ENCODE peak calls at places on chromosomes 7 and 10, in seven cellular contexts. P, D, S, O, H, A and J are unnamed samples. For H3K4me1, the result is how much of the 10 kb centered on the place peaks cover.

GRCh38 chr7:30525409-30525808 is 20.8 kb upstream of the GGCT start:
- DNase-seq in P (no peak), D (no peak), S (no peak), O (no peak), H (no peak), A (no peak), J (no peak)

GRCh38 chr10:44992732-44993225 is 7.9 kb upstream of the ZNF22 start:
- DNase-seq in P (no peak), D (no peak), S (no peak), O (no peak), H (no peak), A (no peak), J (no peak)

GRCh38 chr7:131506597-131506996 is 49.8 kb downstream of the PODXL start:
- DNase-seq in P (peak), D (no peak), S (no peak), O (peak), H (no peak), A (no peak), J (no peak)

GRCh38 chr10:108612485-108612884 is 1310.8 kb downstream of the XPNPEP1 start:
- DNase-seq in P (no peak), D (no peak), S (no peak), O (no peak), H (no peak), A (no peak), J (no peak)

GRCh38 chr10:78212134-78212785 is 178.6 kb downstream of the RPS24 start:
- DNase-seq in P (no peak), D (no peak), S (no peak), O (no peak), H (no peak), A (no peak), J (no peak)

GRCh38 chr7:118264836-118265235 is 40.3 kb downstream of the ANKRD7 start:
- DNase-seq in P (no peak), D (no peak), S (no peak), O (no peak), H (no peak), A (no peak), J (no peak)

GRCh38 chr10:88926484-88927249 is 25.9 kb downstream of the ACTA2 start:
- DNase-seq in P (no peak), D (no peak), S (no peak), O (no peak), H (no peak), A (no peak), J (no peak)

GRCh38 chr7:26398436-26399308 is 107.0 kb downstream of the SNX10 start:
- DNase-seq in P (peak), D (peak), S (no peak), O (no peak), H (peak), A (peak), J (peak)

GRCh38 chr7:30171753-30172447 is 37.1 kb downstream of the MTURN start:
- DNase-seq in P (no peak), D (no peak), S (peak), O (no peak), H (no peak), A (no peak), J (no peak)

GRCh38 chr10:132848951-132849545 is 63.1 kb upstream of the NKX6-2 start:
- DNase-seq in P (no peak), D (no peak), S (no peak), O (no peak), H (no peak), A (no peak), J (peak)

GRCh38 chr7:69123003-69123402 is 475.3 kb upstream of the AUTS2 start:
- DNase-seq in P (no peak), D (no peak), S (no peak), O (no peak), H (no peak), A (no peak), J (no peak)

GRCh38 chr10:17504547-17505245 is 50.3 kb upstream of the ST8SIA6 start:
- DNase-seq in P (no peak), D (no peak), S (no peak), O (no peak), H (no peak), A (no peak), J (no peak)

GRCh38 chr7:479948-480499 is 39.6 kb downstream of the PDGFA start:
- DNase-seq in P (peak), D (no peak), S (no peak), O (no peak), H (peak), A (no peak), J (peak)

GRCh38 chr7:106239406-106239805 is 45.4 kb downstream of the NAMPT start:
- DNase-seq in P (no peak), D (no peak), S (no peak), O (no peak), H (no peak), A (no peak), J (no peak)

GRCh38 chr7:50267525-50268041 is 36.9 kb upstream of the IKZF1 start:
- DNase-seq in P (no peak), D (no peak), S (no peak), O (no peak), H (no peak), A (no peak), J (no peak)

GRCh38 chr7:78587443-78588044 is 789.0 kb downstream of the PHTF2 start:
- DNase-seq in P (no peak), D (peak), S (no peak), O (no peak), H (no peak), A (no peak), J (no peak)

GRCh38 chr10:71211759-71212248 is 566 bp upstream of the UNC5B start:
- DNase-seq in P (no peak), D (no peak), S (no peak), O (no peak), H (no peak), A (no peak), J (no peak)

GRCh38 chr10:112958275-112958995 is 8.4 kb downstream of the TCF7L2 start:
- DNase-seq in P (no peak), D (no peak), S (no peak), O (no peak), H (no peak), A (no peak), J (no peak)

GRCh38 chr7:105806592-105807266 is 69.7 kb downstream of the ATXN7L1 start:
- DNase-seq in P (no peak), D (no peak), S (no peak), O (no peak), H (no peak), A (peak), J (no peak)

GRCh38 chr10:98261436-98262277 is 6.3 kb downstream of the LOXL4 start:
- DNase-seq in P (no peak), D (no peak), S (no peak), O (peak), H (no peak), A (no peak), J (no peak)

GRCh38 chr7:75842836-75843446 is 29.3 kb upstream of the CCL24 start:
- DNase-seq in P (no peak), D (no peak), S (peak), O (no peak), H (no peak), A (peak), J (peak)

GRCh38 chr10:71314028-71314693 is 4.9 kb upstream of the SLC29A3 start:
- DNase-seq in P (peak), D (peak), S (no peak), O (peak), H (no peak), A (peak), J (peak)

GRCh38 chr10:28326516-28327493 is 23.9 kb upstream of the MPP7 start:
- DNase-seq in P (no peak), D (no peak), S (no peak), O (no peak), H (no peak), A (peak), J (peak)

GRCh38 chr7:128207609-128208008 is 33.5 kb upstream of the LEP start:
- DNase-seq in P (no peak), D (no peak), S (no peak), O (no peak), H (no peak), A (no peak), J (no peak)

GRCh38 chr10:114304017-114304565 is 65.0 kb downstream of the VWA2 start:
- DNase-seq in P (peak), D (peak), S (no peak), O (peak), H (no peak), A (peak), J (peak)

GRCh38 chr10:86200269-86200668 is 166.3 kb downstream of the GRID1 start:
- DNase-seq in P (no peak), D (no peak), S (no peak), O (no peak), H (no peak), A (no peak), J (no peak)

GRCh38 chr10:1174022-1174421 is 117.8 kb downstream of the WDR37 start:
- DNase-seq in P (peak), D (no peak), S (no peak), O (no peak), H (peak), A (no peak), J (no peak)

GRCh38 chr7:28623863-28624262 is 211.5 kb downstream of the CREB5 start:
- DNase-seq in P (no peak), D (no peak), S (no peak), O (no peak), H (no peak), A (no peak), J (no peak)

GRCh38 chr7:127713006-127713405 is 61.0 kb downstream of the SND1 start:
- DNase-seq in P (no peak), D (no peak), S (no peak), O (no peak), H (no peak), A (no peak), J (no peak)

GRCh38 chr7:51973942-51974341 is 657.3 kb upstream of the COBL start:
- DNase-seq in P (no peak), D (peak), S (no peak), O (no peak), H (no peak), A (no peak), J (no peak)

GRCh38 chr10:112356686-112357085 is 17.2 kb upstream of the ACSL5 start:
- DNase-seq in P (no peak), D (no peak), S (no peak), O (peak), H (no peak), A (no peak), J (no peak)

GRCh38 chr10:73263948-73264347 is 11.5 kb upstream of the MRPS16 start:
- DNase-seq in P (no peak), D (no peak), S (no peak), O (no peak), H (no peak), A (peak), J (no peak)

GRCh38 chr10:14384096-14384730 is 53.5 kb upstream of the FRMD4A start:
- DNase-seq in P (no peak), D (no peak), S (no peak), O (no peak), H (no peak), A (no peak), J (no peak)

GRCh38 chr10:14386202-14386593 is 55.5 kb upstream of the FRMD4A start:
- DNase-seq in P (no peak), D (no peak), S (peak), O (no peak), H (no peak), A (no peak), J (no peak)

GRCh38 chr10:14383266-14383665 is 52.5 kb upstream of the FRMD4A start:
- DNase-seq in P (no peak), D (no peak), S (no peak), O (no peak), H (no peak), A (no peak), J (no peak)

GRCh38 chr10:14384915-14385314 is 54.2 kb upstream of the FRMD4A start:
- DNase-seq in P (no peak), D (no peak), S (no peak), O (no peak), H (no peak), A (no peak), J (no peak)

GRCh38 chr10:14385591-14386201 is 55.0 kb upstream of the FRMD4A start:
- DNase-seq in P (no peak), D (no peak), S (no peak), O (no peak), H (no peak), A (no peak), J (no peak)
- TF ChIP-seq CTCF in P (no peak), D (no peak), S (peak), O (no peak), H (no peak), A (no peak), J (no peak)

GRCh38 chr10:131750171-131750895 is 150.5 kb upstream of the PPP2R2D start:
- DNase-seq in P (peak), D (no peak), S (no peak), O (no peak), H (peak), A (no peak), J (no peak)

GRCh38 chr10:131747791-131748190 is 153.0 kb upstream of the PPP2R2D start:
- DNase-seq in P (no peak), D (no peak), S (no peak), O (no peak), H (no peak), A (no peak), J (no peak)

GRCh38 chr10:131749767-131750142 is 151.1 kb upstream of the PPP2R2D start:
- DNase-seq in P (no peak), D (no peak), S (no peak), O (no peak), H (peak), A (no peak), J (no peak)

GRCh38 chr10:131748191-131748590 is 152.6 kb upstream of the PPP2R2D start:
- DNase-seq in P (no peak), D (no peak), S (no peak), O (no peak), H (peak), A (no peak), J (no peak)

GRCh38 chr10:131748831-131749766 is 151.7 kb upstream of the PPP2R2D start:
- DNase-seq in P (peak), D (peak), S (no peak), O (no peak), H (peak), A (no peak), J (no peak)
- H3K4me1 ChIP-seq in P (under half), D (under half), S (under half), O (under half), H (under half), A (under half), J (under half)

GRCh38 chr10:5678397-5678983 is 6.1 kb upstream of the TASOR2 start:
- DNase-seq in P (no peak), D (no peak), S (no peak), O (no peak), H (no peak), A (no peak), J (no peak)

GRCh38 chr10:5679036-5679435 is 5.6 kb upstream of the TASOR2 start:
- DNase-seq in P (no peak), D (no peak), S (no peak), O (no peak), H (no peak), A (no peak), J (no peak)

GRCh38 chr10:5683065-5683464 is 1.6 kb upstream of the TASOR2 start:
- DNase-seq in P (no peak), D (no peak), S (no peak), O (no peak), H (no peak), A (no peak), J (no peak)

GRCh38 chr10:5681930-5682329 is 2.7 kb upstream of the TASOR2 start:
- DNase-seq in P (no peak), D (no peak), S (no peak), O (no peak), H (no peak), A (no peak), J (no peak)

GRCh38 chr10:5679606-5680005 is 5.0 kb upstream of the TASOR2 start:
- DNase-seq in P (no peak), D (no peak), S (no peak), O (no peak), H (no peak), A (no peak), J (no peak)
- TF ChIP-seq CTCF in P (no peak), D (no peak), S (peak), O (no peak), H (no peak), A (no peak), J (no peak)

DNA sequence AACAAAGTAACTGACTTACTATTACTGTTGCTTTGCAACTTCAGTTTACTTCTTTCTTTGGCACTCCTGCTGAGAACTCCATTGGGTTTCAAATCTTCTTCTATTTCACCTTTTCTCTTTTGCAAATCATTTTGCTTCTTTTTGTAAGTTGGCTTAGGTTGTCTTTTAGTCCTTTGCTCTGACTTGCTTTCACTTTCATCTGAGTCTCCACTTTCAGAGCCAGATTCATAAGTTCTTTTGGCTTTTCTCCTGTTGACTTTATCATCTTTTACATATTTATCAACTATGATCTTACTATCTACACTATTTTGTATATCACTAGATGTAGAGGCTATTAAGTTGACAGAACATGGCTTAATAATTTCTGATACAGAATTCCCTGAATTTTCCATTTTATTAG is 73.4 kb downstream of the NRBF2 start:
- DNase-seq in P (no peak), D (no peak), S (no peak), O (no peak), H (no peak), A (no peak), J (no peak)
- H3K4me1 ChIP-seq in P (under half), D (under half), S (under half), O (half or more), H (under half), A (half or more), J (half or more)

GRCh38 chr10:119406137-119406536 is 136.4 kb downstream of the RGS10 start:
- DNase-seq in P (no peak), D (no peak), S (no peak), O (no peak), H (no peak), A (no peak), J (no peak)

GRCh38 chr10:119401671-119402395 is 140.7 kb downstream of the RGS10 start:
- DNase-seq in P (no peak), D (no peak), S (no peak), O (peak), H (no peak), A (peak), J (peak)

GRCh38 chr10:119404719-119405504 is 137.6 kb downstream of the RGS10 start:
- DNase-seq in P (no peak), D (peak), S (no peak), O (no peak), H (no peak), A (peak), J (no peak)

GRCh38 chr10:119405505-119405807 is 137.1 kb downstream of the RGS10 start:
- DNase-seq in P (no peak), D (no peak), S (no peak), O (no peak), H (no peak), A (no peak), J (no peak)

DNA sequence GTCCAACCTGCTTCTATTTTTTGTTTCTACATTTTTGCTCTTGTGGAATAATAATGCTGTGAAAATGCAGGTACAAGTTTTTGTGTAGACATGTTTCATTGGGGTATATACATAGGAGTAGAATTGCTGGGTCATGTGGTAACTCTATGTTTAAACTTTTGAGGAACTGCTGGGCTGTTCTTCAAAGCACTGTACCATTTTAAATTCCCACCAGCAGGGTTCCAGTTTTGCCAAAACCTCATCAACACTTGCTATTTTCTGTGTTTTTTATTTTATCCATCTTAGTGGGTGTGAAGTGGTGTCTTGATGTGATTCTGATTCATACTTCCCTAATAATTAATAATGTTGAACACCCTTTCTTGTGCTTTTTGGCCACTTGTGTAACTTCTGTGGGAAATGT is 138.6 kb downstream of the RGS10 start:
- DNase-seq in P (no peak), D (no peak), S (no peak), O (no peak), H (no peak), A (no peak), J (no peak)
- TF ChIP-seq CTCF in P (no peak), D (no peak), S (no peak), O (no peak), H (no peak), A (no peak), J (no peak)

GRCh38 chr10:58903071-58903470 is 273.4 kb upstream of the PHYHIPL start:
- DNase-seq in P (no peak), D (no peak), S (no peak), O (no peak), H (no peak), A (no peak), J (no peak)
- H3K4me1 ChIP-seq in P (under half), D (under half), S (under half), O (under half), H (under half), A (under half), J (under half)

GRCh38 chr7:93055543-93056107 is 62.2 kb downstream of the SAMD9 start:
- DNase-seq in P (no peak), D (peak), S (no peak), O (no peak), H (no peak), A (peak), J (no peak)
- TF ChIP-seq CTCF in P (peak), D (peak), S (peak), O (peak), H (peak), A (peak), J (peak)

DNA sequence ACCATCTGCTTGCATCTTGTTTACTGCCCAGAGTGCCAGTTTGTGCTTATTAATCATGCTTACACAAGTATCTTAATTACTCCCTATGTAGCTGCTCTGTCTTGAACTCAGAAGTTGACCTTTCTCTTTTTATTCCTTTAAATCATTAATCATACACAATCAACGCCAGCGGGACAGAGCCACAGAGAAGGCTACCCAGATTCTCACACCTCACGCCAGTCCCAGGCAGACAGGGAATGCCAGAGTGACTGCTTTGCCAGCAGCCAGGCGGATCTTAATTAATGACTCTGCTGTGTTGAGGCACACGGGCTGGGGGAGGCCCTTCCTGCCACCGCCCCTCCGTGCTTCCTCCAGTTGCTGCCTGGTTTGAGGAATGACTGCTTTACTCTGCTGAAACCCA is 229.4 kb downstream of the LRMDA start:
- DNase-seq in P (peak), D (no peak), S (no peak), O (no peak), H (no peak), A (no peak), J (no peak)
- H3K4me1 ChIP-seq in P (under half), D (under half), S (under half), O (under half), H (under half), A (under half), J (under half)

DNA sequence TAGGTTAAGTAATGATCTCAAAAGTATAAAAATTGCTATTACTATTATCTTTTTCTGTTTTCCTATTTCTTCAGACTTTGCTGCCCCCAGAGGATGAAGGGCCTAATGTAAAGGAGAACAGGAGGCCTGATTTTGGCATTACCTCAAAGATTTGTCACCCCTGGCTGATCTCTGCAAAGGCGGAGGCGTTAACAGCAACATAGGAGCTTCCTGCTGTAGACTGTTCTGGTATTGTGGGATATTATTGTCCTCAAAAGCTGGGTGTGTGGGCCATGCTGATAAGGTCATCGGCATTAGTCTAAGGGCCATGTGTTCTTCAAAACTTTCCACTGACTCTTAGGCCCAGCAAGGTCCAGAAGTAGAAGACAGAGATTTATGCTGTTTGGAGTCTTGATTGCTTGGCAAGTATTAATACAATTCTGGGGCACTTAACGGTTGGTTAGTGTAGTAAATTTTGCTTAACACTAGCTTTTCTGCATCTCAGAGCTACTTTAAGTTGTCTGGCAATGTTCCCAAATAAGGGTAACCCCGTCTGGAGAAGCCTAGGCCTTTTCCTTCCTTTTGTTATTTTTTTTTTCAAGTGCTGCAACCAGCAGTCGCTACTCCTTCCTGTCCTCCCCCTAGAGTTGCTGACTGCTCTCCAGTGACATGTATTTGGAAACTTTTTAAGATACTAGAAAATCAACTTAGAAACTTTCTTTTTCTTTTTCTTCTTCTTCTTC is 14.0 kb upstream of the ENTPD1 start:
- DNase-seq in P (no peak), D (no peak), S (no peak), O (peak), H (no peak), A (peak), J (no peak)
- TF ChIP-seq CTCF in P (no peak), D (no peak), S (no peak), O (no peak), H (no peak), A (peak), J (peak)